ENCODE peak calls at places on chromosomes 11 and 22, in six cellular contexts. S is A549, O is HepG2, I is erythroblast, V is heart left ventricle, D is uterus. T is an unnamed sample.
A peak's percentile ranks its signal among the peaks of the same experiment; 100 is the strongest.

GRCh38 chr11:19467904-19468303 is 227.2 kb upstream of the E2F8 start:
- DNase-seq in S (no peak), O (no peak), I (no peak), V (no peak), D (no peak), T (no peak)

GRCh38 chr11:46641639-46642038 is 24.3 kb downstream of the ATG13 start:
- DNase-seq in S (no peak), O (no peak), I (no peak), V (no peak), D (no peak), T (no peak)

GRCh38 chr22:19800761-19801244 is 40.2 kb downstream of the TBX1 start:
- DNase-seq in S (no peak), O (peak; percentile 34), I (no peak), V (no peak), D (no peak), T (no peak)

GRCh38 chr11:69947772-69948255 is 128.6 kb upstream of the FGF3 start:
- DNase-seq in S (no peak), O (no peak), I (peak; percentile 25), V (no peak), D (no peak), T (no peak)

GRCh38 chr11:101617735-101618332 is 34.0 kb upstream of the TRPC6 start:
- DNase-seq in S (no peak), O (no peak), I (no peak), V (no peak), D (no peak), T (no peak)

GRCh38 chr11:9384535-9385287 is at the start of gene IPO7:
- DNase-seq in S (peak; percentile 90), O (peak; percentile 87), I (peak; percentile 93), V (peak; percentile 91), D (peak; percentile 86), T (peak; percentile 89)

GRCh38 chr11:3989251-3989650 is 105.3 kb upstream of the RRM1 start:
- DNase-seq in S (no peak), O (no peak), I (no peak), V (no peak), D (peak; percentile 29), T (peak; percentile 8)

GRCh38 chr11:61680622-61681191 is 516 bp downstream of the DAGLA start:
- DNase-seq in S (no peak), O (no peak), I (no peak), V (no peak), D (no peak), T (peak; percentile 45)

GRCh38 chr11:104467414-104467813 is 303.5 kb upstream of the PDGFD start:
- DNase-seq in S (no peak), O (no peak), I (peak; percentile 35), V (no peak), D (no peak), T (no peak)

GRCh38 chr11:58958500-58958899 is 19.2 kb downstream of the GLYATL1 start:
- DNase-seq in S (no peak), O (peak; percentile 23), I (peak; percentile 67), V (no peak), D (no peak), T (peak; percentile 39)

GRCh38 chr11:11413776-11414175 is 60.7 kb upstream of the CSNK2A3 start:
- DNase-seq in S (no peak), O (no peak), I (no peak), V (no peak), D (no peak), T (no peak)

GRCh38 chr22:30763815-30764686 is 69.4 kb downstream of the OSBP2 start:
- DNase-seq in S (peak; percentile 59), O (peak; percentile 70), I (peak; percentile 89), V (peak; percentile 48), D (no peak), T (peak; percentile 51)

GRCh38 chr22:34696557-34696956 is 369.4 kb upstream of the ISX start:
- DNase-seq in S (no peak), O (no peak), I (no peak), V (no peak), D (no peak), T (no peak)

GRCh38 chr22:44399196-44399837 is 86.6 kb upstream of the SHISAL1 start:
- DNase-seq in S (no peak), O (no peak), I (no peak), V (no peak), D (peak; percentile 5), T (peak; percentile 49)

DNA sequence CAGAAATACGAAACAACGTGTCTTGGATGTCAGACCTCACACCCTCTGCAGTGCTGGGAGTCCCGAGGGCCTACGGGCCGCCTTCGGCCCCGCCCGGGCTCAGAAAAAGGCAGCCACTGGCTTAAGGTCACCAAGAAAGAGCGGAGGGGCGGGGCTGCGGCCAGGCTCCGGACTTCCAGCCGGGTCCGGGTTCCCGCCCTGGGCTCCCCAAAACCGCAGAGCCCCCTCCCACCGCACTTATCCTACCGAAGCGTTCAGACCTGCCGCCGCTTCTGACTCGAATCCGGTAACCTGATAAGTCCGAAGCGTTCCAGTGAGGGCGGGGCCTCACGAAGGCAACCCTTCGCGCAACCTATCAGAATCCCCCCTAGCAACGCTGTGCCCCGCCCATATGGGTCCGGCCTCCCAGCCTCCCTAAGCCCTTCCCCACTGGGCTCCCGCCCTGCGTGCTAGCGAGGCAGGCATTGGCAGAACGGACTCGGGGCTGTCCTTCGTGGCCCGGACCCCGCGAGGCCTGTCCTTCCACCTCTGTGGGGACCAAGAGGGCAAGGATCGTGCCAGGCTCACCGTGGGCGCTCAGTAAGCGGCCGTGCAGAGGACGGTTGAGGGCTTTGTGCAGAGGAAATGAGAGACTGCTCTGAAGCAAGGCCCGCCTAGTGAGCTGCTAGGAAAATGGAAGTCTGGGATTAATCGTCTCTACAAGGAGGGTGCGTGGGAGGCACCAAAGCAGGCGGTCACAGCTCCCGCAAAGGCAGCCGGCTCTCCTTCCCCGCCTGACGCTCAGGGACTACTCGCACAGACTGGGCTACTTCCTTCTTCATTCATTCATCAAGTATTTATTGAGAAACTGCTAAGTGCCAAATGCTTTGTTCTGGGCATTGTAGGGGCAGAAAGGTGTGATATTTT is at the start of gene NAGA:
- DNase-seq in S (peak; percentile 91), O (peak; percentile 92), I (peak; percentile 96), V (peak; percentile 96), D (peak; percentile 94), T (peak; percentile 95)
- TF ChIP-seq POLR2A in S (peak; percentile 72), O (peak; percentile 67), I (peak; percentile 90), V (peak; percentile 90), D (peak; percentile 86), T (peak; percentile 78)

GRCh38 chr11:65572356-65573043 is at the start of gene FAM89B:
- DNase-seq in S (peak; percentile 81), O (no peak), I (peak; percentile 92), V (peak; percentile 94), D (peak; percentile 92), T (peak; percentile 93)
- TF ChIP-seq POLR2A in S (peak; percentile 55), O (no peak), I (peak; percentile 66), V (peak; percentile 51), D (peak; percentile 63), T (no peak)

DNA sequence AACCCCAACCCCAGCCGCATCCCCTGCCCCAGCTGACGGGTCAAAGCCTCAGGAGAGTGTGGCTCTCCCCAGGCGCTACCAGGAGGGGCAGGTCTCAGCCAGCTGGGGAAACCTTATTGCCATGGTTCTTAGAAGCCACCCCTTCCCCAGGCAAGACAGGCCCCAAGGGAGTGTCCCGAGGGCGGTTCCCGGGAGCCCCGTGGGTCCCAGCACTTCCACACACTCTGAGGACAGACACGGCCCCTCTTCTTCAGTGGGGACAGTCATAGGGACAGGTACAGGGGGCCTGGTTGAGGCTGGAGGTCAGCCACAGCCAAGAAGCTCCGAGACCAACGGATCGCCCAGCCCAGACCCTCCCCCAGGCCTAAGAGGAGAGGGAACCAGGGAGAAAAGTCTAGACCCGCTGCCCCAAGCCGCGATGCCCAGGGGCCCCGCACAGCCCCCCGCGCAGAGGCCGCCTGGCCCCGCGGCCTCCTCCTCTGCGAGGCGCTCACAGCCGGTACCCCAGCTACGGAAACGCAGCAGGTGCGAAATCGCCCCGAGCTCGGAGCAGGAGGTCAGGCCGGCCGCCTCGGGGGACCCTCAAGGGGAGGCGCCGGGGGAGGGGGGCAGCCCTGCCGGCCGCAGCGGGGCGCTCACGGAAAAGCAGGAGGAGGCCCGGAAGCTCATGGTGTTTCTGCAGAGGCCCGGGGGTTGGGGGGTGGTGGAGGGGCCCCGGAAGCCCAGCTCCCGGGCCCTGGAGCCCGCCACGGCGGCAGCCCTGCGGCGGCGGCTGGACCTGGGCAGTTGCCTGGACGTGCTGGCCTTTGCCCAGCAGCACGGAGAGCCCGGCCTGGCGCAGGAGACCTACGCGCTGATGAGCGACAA is 2.6 kb downstream of the KLHDC7B start:
- DNase-seq in S (no peak), O (no peak), I (no peak), V (no peak), D (no peak), T (peak; percentile 39)
- TF ChIP-seq POLR2A in S (no peak), O (no peak), I (no peak), V (no peak), D (no peak), T (no peak)

GRCh38 chr11:128551641-128552335 is 35.6 kb downstream of the ETS1 start:
- DNase-seq in S (no peak), O (no peak), I (no peak), V (no peak), D (no peak), T (no peak)
- TF ChIP-seq POLR2A in S (no peak), O (no peak), I (no peak), V (no peak), D (no peak), T (no peak)

DNA sequence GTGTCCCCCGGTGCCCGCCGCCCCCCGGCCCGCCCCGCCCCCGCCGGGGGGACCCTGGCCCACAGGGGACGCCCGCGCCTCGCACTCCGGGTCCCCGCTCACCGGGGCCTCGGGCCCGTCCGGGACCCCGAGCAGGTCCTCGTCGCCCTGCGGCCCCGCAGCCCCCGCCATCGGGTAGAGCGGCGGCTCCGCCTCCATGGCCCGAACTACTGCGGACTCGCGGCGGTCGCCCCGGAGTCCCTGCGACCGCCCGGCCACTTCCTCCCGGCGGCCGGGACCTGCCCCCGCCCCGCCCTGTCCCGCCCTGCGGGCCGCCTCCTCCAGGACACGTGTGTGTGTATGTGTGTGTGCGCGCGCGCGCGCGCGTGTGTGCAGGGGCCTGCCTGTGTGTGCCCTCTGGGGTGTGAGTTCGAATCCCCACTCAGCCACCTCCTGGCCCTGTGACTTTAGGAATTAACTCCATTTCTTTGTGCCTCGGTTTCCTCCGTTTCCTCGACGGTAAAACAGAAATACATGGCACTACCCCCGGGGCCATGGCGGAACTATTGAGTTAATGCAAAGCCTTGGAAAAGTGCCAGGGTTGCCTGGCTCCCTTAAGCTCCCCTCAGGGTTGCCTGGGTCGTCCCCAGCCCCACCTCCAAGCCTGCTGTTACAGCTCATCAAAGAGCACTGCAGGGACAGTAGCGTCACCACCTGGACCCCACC is at the start of gene UNC93B1:
- DNase-seq in S (no peak), O (peak; percentile 80), I (peak; percentile 84), V (peak; percentile 90), D (peak; percentile 83), T (peak; percentile 94)
- TF ChIP-seq POLR2A in S (peak; percentile 48), O (no peak), I (peak; percentile 34), V (peak; percentile 61), D (no peak), T (peak; percentile 63)

DNA sequence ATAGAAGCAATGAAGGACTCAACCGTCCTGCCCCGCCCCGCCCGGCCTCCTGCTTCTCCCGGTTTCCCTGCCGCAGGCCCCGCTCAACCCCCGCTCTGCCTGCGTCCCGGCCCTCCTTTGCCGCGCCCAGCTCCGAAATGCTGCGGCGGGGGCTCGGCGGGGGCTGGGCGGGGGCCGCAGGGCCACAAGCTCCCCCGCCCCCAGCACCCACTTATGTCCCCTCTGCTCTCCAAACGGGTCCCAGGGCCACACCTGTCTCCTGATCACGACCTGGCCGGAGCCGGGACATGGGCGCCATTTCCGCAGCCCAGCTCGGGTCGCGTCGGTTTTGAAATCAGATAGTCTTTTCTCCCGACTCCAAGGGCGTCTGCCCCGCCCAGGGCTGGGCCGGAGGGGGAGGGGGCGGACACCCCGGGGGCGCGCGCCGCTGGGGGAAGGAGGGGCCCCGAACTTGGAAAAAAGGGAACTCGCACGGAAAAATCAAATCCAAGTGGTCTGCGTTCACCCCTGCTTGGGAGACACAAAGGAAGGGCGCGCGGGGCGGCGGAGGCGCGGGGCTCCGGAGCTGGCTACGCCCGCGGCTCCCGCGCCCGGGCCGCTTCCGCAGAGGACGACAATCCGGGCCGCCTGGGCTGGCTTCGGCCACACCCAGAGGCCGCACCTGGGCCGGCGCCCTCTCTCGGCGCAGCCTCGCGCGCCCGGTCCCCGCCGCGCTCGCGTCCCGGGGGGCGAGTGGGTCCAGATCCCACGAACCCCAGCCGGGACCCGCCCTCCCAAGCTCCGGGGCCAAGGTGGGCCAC is 70.5 kb upstream of the EP300 start:
- DNase-seq in S (peak; percentile 41), O (peak; percentile 36), I (peak; percentile 79), V (peak; percentile 73), D (peak; percentile 82), T (peak; percentile 75)
- TF ChIP-seq POLR2A in S (peak; percentile 29), O (peak; percentile 38), I (no peak), V (no peak), D (no peak), T (peak; percentile 72)

T was measured in body of pancreas.